ENCODE peak calls at places on chromosomes 12 and 14, in eight cellular contexts. One of them, this sample, is unnamed. For H3K27me3, the result is how much of the 10 kb centered on the place peaks cover.

GRCh38 chr12:31853977-31854376 is 105.2 kb upstream of the RESF1 start:
- DNase-seq in colonic mucosa: no peak
- DNase-seq in iPS DF 6.9: no peak
- DNase-seq in mammary epithelial cell: no peak
- DNase-seq in RWPE2: no peak
- DNase-seq in BE2C: no peak
- DNase-seq in Peyer's patch: no peak
- DNase-seq in psoas muscle: no peak
- DNase-seq in this sample: no peak

GRCh38 chr14:47863441-47863840 is 188.0 kb upstream of the MDGA2 start:
- DNase-seq in RWPE2: no peak
- DNase-seq in iPS DF 6.9: no peak
- DNase-seq in psoas muscle: no peak
- DNase-seq in colonic mucosa: no peak
- DNase-seq in BE2C: no peak
- DNase-seq in mammary epithelial cell: no peak
- DNase-seq in Peyer's patch: no peak
- DNase-seq in this sample: no peak

GRCh38 chr14:23099212-23099861 is 4.0 kb downstream of the C14orf119 start:
- DNase-seq in Peyer's patch: no peak
- DNase-seq in colonic mucosa: no peak
- DNase-seq in RWPE2: no peak
- DNase-seq in psoas muscle: no peak
- DNase-seq in BE2C: no peak
- DNase-seq in iPS DF 6.9: no peak
- DNase-seq in mammary epithelial cell: no peak
- DNase-seq in this sample: peak

GRCh38 chr14:25110101-25110500 is 60.2 kb upstream of the STXBP6 start:
- DNase-seq in colonic mucosa: no peak
- DNase-seq in Peyer's patch: no peak
- DNase-seq in psoas muscle: no peak
- DNase-seq in RWPE2: no peak
- DNase-seq in mammary epithelial cell: no peak
- DNase-seq in BE2C: no peak
- DNase-seq in iPS DF 6.9: no peak
- DNase-seq in this sample: no peak

GRCh38 chr14:51605575-51605974 is 46.1 kb upstream of the FRMD6 start:
- DNase-seq in psoas muscle: no peak
- DNase-seq in BE2C: no peak
- DNase-seq in Peyer's patch: no peak
- DNase-seq in colonic mucosa: no peak
- DNase-seq in iPS DF 6.9: no peak
- DNase-seq in RWPE2: no peak
- DNase-seq in mammary epithelial cell: no peak
- DNase-seq in this sample: no peak

GRCh38 chr14:58768977-58769376 is 131.2 kb downstream of the DACT1 start:
- DNase-seq in RWPE2: no peak
- DNase-seq in mammary epithelial cell: no peak
- DNase-seq in BE2C: no peak
- DNase-seq in Peyer's patch: no peak
- DNase-seq in iPS DF 6.9: peak
- DNase-seq in psoas muscle: no peak
- DNase-seq in colonic mucosa: no peak
- DNase-seq in this sample: no peak

GRCh38 chr14:85087201-85087600 is 442.7 kb upstream of the FLRT2 start:
- DNase-seq in iPS DF 6.9: no peak
- DNase-seq in colonic mucosa: no peak
- DNase-seq in mammary epithelial cell: peak
- DNase-seq in psoas muscle: no peak
- DNase-seq in Peyer's patch: no peak
- DNase-seq in RWPE2: no peak
- DNase-seq in BE2C: no peak
- DNase-seq in this sample: no peak

GRCh38 chr12:118188690-118189371 is 52.9 kb downstream of the PEBP1 start:
- DNase-seq in mammary epithelial cell: peak
- DNase-seq in colonic mucosa: peak
- DNase-seq in BE2C: no peak
- DNase-seq in RWPE2: no peak
- DNase-seq in Peyer's patch: no peak
- DNase-seq in iPS DF 6.9: no peak
- DNase-seq in psoas muscle: peak
- DNase-seq in this sample: no peak

DNA sequence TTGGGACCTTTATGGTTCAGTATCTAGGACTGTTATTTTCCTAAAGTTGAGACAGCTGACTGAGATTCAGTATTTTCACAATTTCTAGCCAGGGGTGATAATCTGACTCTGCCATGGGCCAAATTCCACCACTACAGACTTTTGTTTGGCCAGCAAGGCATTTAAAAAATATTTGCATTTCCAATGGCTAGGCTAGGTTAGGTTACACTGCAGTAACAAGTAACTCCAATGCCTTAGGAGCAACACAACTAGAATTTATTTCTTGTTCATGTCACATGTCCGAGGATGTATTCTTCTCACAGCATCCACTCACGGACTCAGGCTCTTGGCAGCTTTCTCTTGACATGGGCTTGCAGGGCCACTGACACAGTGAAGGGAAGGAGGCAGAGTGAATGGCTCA is 83.0 kb downstream of the CPSF2 start:
- DNase-seq in RWPE2: no peak
- DNase-seq in BE2C: no peak
- DNase-seq in Peyer's patch: no peak
- DNase-seq in colonic mucosa: no peak
- DNase-seq in iPS DF 6.9: no peak
- DNase-seq in mammary epithelial cell: no peak
- DNase-seq in psoas muscle: no peak
- DNase-seq in this sample: no peak
- H3K27me3 ChIP-seq in RWPE2: under half
- H3K27me3 ChIP-seq in BE2C: under half
- H3K27me3 ChIP-seq in Peyer's patch: under half
- H3K27me3 ChIP-seq in colonic mucosa: under half
- H3K27me3 ChIP-seq in iPS DF 6.9: under half
- H3K27me3 ChIP-seq in mammary epithelial cell: under half
- H3K27me3 ChIP-seq in psoas muscle: under half
- H3K27me3 ChIP-seq in this sample: under half

GRCh38 chr12:87406926-87407325 is 622.3 kb downstream of the C12orf50 start:
- DNase-seq in iPS DF 6.9: no peak
- DNase-seq in RWPE2: no peak
- DNase-seq in psoas muscle: no peak
- DNase-seq in colonic mucosa: no peak
- DNase-seq in Peyer's patch: no peak
- DNase-seq in mammary epithelial cell: peak
- DNase-seq in BE2C: no peak
- DNase-seq in this sample: no peak
- H3K4me3 ChIP-seq in iPS DF 6.9: no peak
- H3K4me3 ChIP-seq in RWPE2: no peak
- H3K4me3 ChIP-seq in psoas muscle: no peak
- H3K4me3 ChIP-seq in colonic mucosa: no peak
- H3K4me3 ChIP-seq in Peyer's patch: no peak
- H3K4me3 ChIP-seq in mammary epithelial cell: no peak
- H3K4me3 ChIP-seq in BE2C: no peak
- H3K4me3 ChIP-seq in this sample: no peak

GRCh38 chr12:76568130-76568529 is 8.6 kb upstream of the OSBPL8 start:
- DNase-seq in mammary epithelial cell: no peak
- DNase-seq in iPS DF 6.9: no peak
- DNase-seq in colonic mucosa: no peak
- DNase-seq in RWPE2: no peak
- DNase-seq in psoas muscle: no peak
- DNase-seq in BE2C: no peak
- DNase-seq in Peyer's patch: no peak
- DNase-seq in this sample: no peak
- H3K27me3 ChIP-seq in mammary epithelial cell: under half
- H3K27me3 ChIP-seq in iPS DF 6.9: under half
- H3K27me3 ChIP-seq in colonic mucosa: under half
- H3K27me3 ChIP-seq in RWPE2: under half
- H3K27me3 ChIP-seq in psoas muscle: under half
- H3K27me3 ChIP-seq in BE2C: under half
- H3K27me3 ChIP-seq in Peyer's patch: under half
- H3K27me3 ChIP-seq in this sample: under half

GRCh38 chr12:92339198-92339821 is 193.7 kb upstream of the BTG1 start:
- DNase-seq in Peyer's patch: no peak
- DNase-seq in BE2C: no peak
- DNase-seq in psoas muscle: no peak
- DNase-seq in mammary epithelial cell: no peak
- DNase-seq in colonic mucosa: no peak
- DNase-seq in iPS DF 6.9: no peak
- DNase-seq in RWPE2: no peak
- DNase-seq in this sample: no peak
- H3K4me3 ChIP-seq in Peyer's patch: no peak
- H3K4me3 ChIP-seq in BE2C: no peak
- H3K4me3 ChIP-seq in psoas muscle: no peak
- H3K4me3 ChIP-seq in mammary epithelial cell: no peak
- H3K4me3 ChIP-seq in colonic mucosa: no peak
- H3K4me3 ChIP-seq in iPS DF 6.9: no peak
- H3K4me3 ChIP-seq in RWPE2: no peak
- H3K4me3 ChIP-seq in this sample: no peak

DNA sequence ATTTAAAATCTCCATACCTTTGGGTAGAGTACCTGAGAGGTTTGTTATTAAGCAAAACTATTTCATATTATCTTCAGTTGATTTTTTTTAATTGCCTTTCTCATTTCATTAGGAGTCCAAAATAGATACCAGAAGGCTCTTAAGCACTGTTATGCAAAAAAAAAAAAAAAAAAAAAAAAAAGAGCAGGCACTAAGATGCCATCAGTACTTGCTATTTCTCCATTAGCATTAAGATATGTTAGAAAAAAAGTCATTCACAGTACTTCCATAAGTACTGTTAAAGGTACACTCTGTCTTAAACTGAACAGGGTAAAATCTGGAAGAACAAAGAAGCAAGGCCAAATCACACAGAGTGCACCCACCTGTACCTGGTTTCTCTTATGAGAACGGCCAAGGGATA is 57.2 kb downstream of the SETD3 start:
- DNase-seq in iPS DF 6.9: no peak
- DNase-seq in RWPE2: no peak
- DNase-seq in Peyer's patch: no peak
- DNase-seq in colonic mucosa: no peak
- DNase-seq in mammary epithelial cell: no peak
- DNase-seq in psoas muscle: no peak
- DNase-seq in BE2C: no peak
- DNase-seq in this sample: no peak
- H3K27me3 ChIP-seq in iPS DF 6.9: under half
- H3K27me3 ChIP-seq in RWPE2: under half
- H3K27me3 ChIP-seq in Peyer's patch: under half
- H3K27me3 ChIP-seq in colonic mucosa: under half
- H3K27me3 ChIP-seq in mammary epithelial cell: under half
- H3K27me3 ChIP-seq in psoas muscle: under half
- H3K27me3 ChIP-seq in BE2C: under half
- H3K27me3 ChIP-seq in this sample: under half

DNA sequence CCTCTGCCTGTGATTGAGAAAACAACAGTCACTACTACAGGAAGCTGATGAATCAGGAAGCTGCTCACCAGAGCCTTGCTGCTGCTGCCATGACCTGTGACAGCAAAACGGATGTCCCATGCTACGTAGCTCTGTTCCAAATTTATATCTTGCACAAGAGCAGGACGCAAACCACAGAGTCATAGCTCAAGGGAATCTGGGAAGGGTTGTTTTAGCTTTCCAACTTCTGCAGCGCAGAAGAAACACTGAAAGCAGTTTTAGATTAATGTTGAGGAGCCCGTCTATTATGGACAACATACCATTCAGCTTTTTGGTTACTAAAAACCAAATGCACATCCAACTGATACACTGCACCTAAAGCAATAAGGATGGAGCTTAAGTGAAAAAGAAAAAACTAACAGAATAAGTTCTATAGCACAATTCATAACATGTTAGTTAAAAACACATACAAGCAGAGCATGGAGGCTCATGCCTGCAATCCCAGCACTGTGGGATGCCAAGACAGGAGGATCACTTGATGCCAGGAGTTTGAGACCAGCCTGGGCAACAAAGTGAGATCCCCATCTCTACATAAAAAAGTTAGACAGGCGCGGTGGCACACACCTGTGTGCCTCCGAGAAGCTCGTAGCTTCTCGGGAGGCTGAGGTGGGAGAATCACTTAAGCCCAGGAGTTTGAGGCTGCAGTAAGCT is 1.7 kb upstream of the ANKRD33 start:
- DNase-seq in iPS DF 6.9: no peak
- DNase-seq in Peyer's patch: peak
- DNase-seq in RWPE2: no peak
- DNase-seq in colonic mucosa: peak
- DNase-seq in mammary epithelial cell: peak
- DNase-seq in psoas muscle: peak
- DNase-seq in BE2C: no peak
- DNase-seq in this sample: no peak
- H3K4me3 ChIP-seq in iPS DF 6.9: no peak
- H3K4me3 ChIP-seq in Peyer's patch: no peak
- H3K4me3 ChIP-seq in RWPE2: no peak
- H3K4me3 ChIP-seq in colonic mucosa: no peak
- H3K4me3 ChIP-seq in mammary epithelial cell: no peak
- H3K4me3 ChIP-seq in psoas muscle: peak
- H3K4me3 ChIP-seq in BE2C: no peak
- H3K4me3 ChIP-seq in this sample: no peak

GRCh38 chr14:28773917-28774691 is 7.5 kb downstream of the FOXG1 start:
- DNase-seq in psoas muscle: peak
- DNase-seq in mammary epithelial cell: no peak
- DNase-seq in BE2C: no peak
- DNase-seq in RWPE2: peak
- DNase-seq in colonic mucosa: no peak
- DNase-seq in iPS DF 6.9: no peak
- DNase-seq in Peyer's patch: no peak
- DNase-seq in this sample: no peak
- H3K27me3 ChIP-seq in psoas muscle: under half
- H3K27me3 ChIP-seq in mammary epithelial cell: half or more
- H3K27me3 ChIP-seq in BE2C: under half
- H3K27me3 ChIP-seq in RWPE2: half or more
- H3K27me3 ChIP-seq in colonic mucosa: under half
- H3K27me3 ChIP-seq in iPS DF 6.9: half or more
- H3K27me3 ChIP-seq in Peyer's patch: under half
- H3K27me3 ChIP-seq in this sample: half or more

DNA sequence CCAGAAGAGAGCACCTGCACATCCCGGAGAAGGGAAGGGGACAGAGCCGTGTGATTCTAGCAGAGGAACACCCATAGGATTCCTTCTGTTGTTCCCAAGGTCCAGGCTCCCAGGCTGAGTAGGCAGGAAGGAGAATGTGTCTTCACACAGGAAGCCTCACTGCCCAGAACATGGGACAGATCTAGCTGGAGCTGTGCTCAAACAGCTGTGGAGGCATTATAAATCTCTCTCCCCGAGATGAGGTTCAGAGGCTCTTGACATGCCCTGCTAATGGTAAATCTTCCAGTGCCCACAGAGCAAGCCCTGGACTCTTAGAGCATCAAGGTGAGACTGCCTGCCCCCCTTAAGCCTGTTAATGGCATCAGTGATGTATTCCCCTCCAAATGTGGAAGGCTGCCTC is 138.7 kb upstream of the MAP1LC3B2 start:
- DNase-seq in BE2C: no peak
- DNase-seq in RWPE2: no peak
- DNase-seq in Peyer's patch: no peak
- DNase-seq in psoas muscle: no peak
- DNase-seq in mammary epithelial cell: no peak
- DNase-seq in iPS DF 6.9: no peak
- DNase-seq in colonic mucosa: no peak
- DNase-seq in this sample: no peak
- H3K4me3 ChIP-seq in BE2C: no peak
- H3K4me3 ChIP-seq in RWPE2: no peak
- H3K4me3 ChIP-seq in Peyer's patch: no peak
- H3K4me3 ChIP-seq in psoas muscle: no peak
- H3K4me3 ChIP-seq in mammary epithelial cell: no peak
- H3K4me3 ChIP-seq in iPS DF 6.9: no peak
- H3K4me3 ChIP-seq in colonic mucosa: no peak
- H3K4me3 ChIP-seq in this sample: no peak